ENCODE peak calls at places on chromosomes 3 and 15, in seven cellular contexts. X is psoas muscle, W is cardiac muscle cell, C is adrenal gland, Z is neural progenitor cell, N is GM23338, D is astrocyte. T is an unnamed sample. For H3K4me1, the result is how much of the 10 kb centered on the place peaks cover.

GRCh38 chr3:46093327-46093932 is 66.1 kb upstream of the XCR1 start:
- DNase-seq in C (no peak), N (no peak), D (no peak), X (no peak), Z (no peak), W (no peak), T (no peak)

GRCh38 chr15:63831041-63831440 is 2.7 kb downstream of the HERC1 start:
- DNase-seq in D (no peak), C (no peak), W (no peak), X (no peak), Z (no peak), N (no peak), T (no peak)

GRCh38 chr3:184815046-184815930 is 3.3 kb downstream of the VPS8 start:
- DNase-seq in D (peak), W (no peak), C (no peak), N (no peak), X (no peak), Z (no peak), T (no peak)

GRCh38 chr3:134352031-134352671 is 22.1 kb downstream of the AMOTL2 start:
- DNase-seq in Z (no peak), W (no peak), X (peak), C (no peak), N (no peak), D (no peak), T (no peak)

GRCh38 chr3:5710718-5711117 is 523.2 kb downstream of the EDEM1 start:
- DNase-seq in Z (no peak), D (no peak), W (no peak), X (no peak), C (no peak), N (no peak), T (no peak)

GRCh38 chr3:158918008-158918407 is 116.2 kb downstream of the MFSD1 start:
- DNase-seq in X (no peak), C (peak), N (peak), Z (peak), D (peak), W (peak), T (peak)

GRCh38 chr3:182108351-182108750 is 396.6 kb downstream of the SOX2 start:
- DNase-seq in N (no peak), X (no peak), Z (no peak), C (no peak), W (no peak), D (no peak), T (no peak)

GRCh38 chr3:77179762-77180161 is 139.9 kb downstream of the ROBO2 start:
- DNase-seq in D (no peak), N (peak), C (no peak), X (no peak), Z (peak), W (no peak), T (no peak)

GRCh38 chr15:77696871-77697270 is 64.2 kb upstream of the LINGO1 start:
- DNase-seq in N (no peak), W (no peak), C (no peak), Z (no peak), X (peak), D (no peak), T (no peak)

GRCh38 chr15:29674661-29675533 is 147.4 kb downstream of the TJP1 start:
- DNase-seq in D (peak), X (no peak), Z (peak), W (peak), N (peak), C (peak), T (peak)

GRCh38 chr3:182628531-182628930 is 164.8 kb upstream of the ATP11B start:
- DNase-seq in X (no peak), C (no peak), D (no peak), N (no peak), Z (no peak), W (no peak), T (no peak)

GRCh38 chr3:136925425-136926190 is 32.2 kb upstream of the IL20RB start:
- DNase-seq in W (no peak), Z (no peak), X (no peak), N (no peak), D (no peak), C (no peak), T (peak)

GRCh38 chr3:156816794-156817741 is 9.1 kb upstream of the LEKR1 start:
- DNase-seq in D (peak), W (peak), C (peak), Z (peak), N (peak), X (peak), T (peak)

GRCh38 chr3:53502737-53503136 is 8.3 kb downstream of the CACNA1D start:
- DNase-seq in Z (no peak), X (no peak), W (no peak), C (no peak), N (no peak), D (no peak), T (no peak)

GRCh38 chr3:194306109-194306686 is 44.9 kb downstream of the CPN2 start:
- DNase-seq in D (no peak), X (no peak), Z (no peak), W (no peak), N (no peak), C (no peak), T (no peak)

GRCh38 chr15:72415304-72415703 is 17.2 kb downstream of the TMEM202 start:
- DNase-seq in X (no peak), N (no peak), Z (no peak), C (no peak), D (no peak), W (no peak), T (no peak)

GRCh38 chr3:126352476-126353454 is 4.4 kb downstream of the KLF15 start:
- DNase-seq in W (no peak), X (peak), D (no peak), Z (no peak), N (no peak), C (no peak), T (no peak)

GRCh38 chr15:65355173-65355982 is 22.4 kb downstream of the IGDCC3 start:
- DNase-seq in D (no peak), Z (peak), C (no peak), W (peak), N (peak), X (no peak), T (no peak)

GRCh38 chr15:78061963-78062427 is 15.5 kb downstream of the TBC1D2B start:
- DNase-seq in Z (no peak), C (no peak), N (no peak), X (no peak), W (peak), D (peak), T (peak)

GRCh38 chr3:46527239-46527638 is 29.5 kb downstream of the RTP3 start:
- DNase-seq in D (no peak), W (no peak), X (no peak), Z (no peak), N (no peak), C (no peak), T (no peak)

GRCh38 chr3:42492508-42493080 is 9.8 kb upstream of the VIPR1 start:
- DNase-seq in D (no peak), X (no peak), W (no peak), C (peak), Z (no peak), N (no peak), T (no peak)

GRCh38 chr3:196499061-196499460 is 4.5 kb downstream of the RNF168 start:
- DNase-seq in C (no peak), X (no peak), W (no peak), Z (no peak), D (peak), N (no peak), T (no peak)

GRCh38 chr3:123086110-123086642 is 19.4 kb downstream of the PDIA5 start:
- DNase-seq in N (no peak), C (no peak), Z (no peak), D (no peak), X (no peak), W (no peak), T (no peak)

GRCh38 chr3:154428369-154429206 is 1.4 kb downstream of the GPR149 start:
- DNase-seq in W (peak), Z (peak), D (no peak), N (peak), X (no peak), C (no peak), T (no peak)

GRCh38 chr3:139434764-139435291 is 41.5 kb downstream of the RBP2 start:
- DNase-seq in W (no peak), N (peak), D (no peak), X (no peak), Z (no peak), C (no peak), T (no peak)

GRCh38 chr15:52804526-52805081 is 14.5 kb upstream of the ONECUT1 start:
- DNase-seq in W (no peak), D (no peak), Z (peak), X (no peak), N (peak), C (no peak), T (no peak)

GRCh38 chr15:29747837-29748417 is 74.3 kb downstream of the TJP1 start:
- DNase-seq in C (no peak), X (no peak), D (no peak), Z (no peak), N (no peak), W (no peak), T (peak)

GRCh38 chr15:70266412-70267089 is 168.8 kb upstream of the TLE3 start:
- DNase-seq in W (no peak), C (peak), N (no peak), D (peak), X (peak), Z (no peak), T (no peak)

GRCh38 chr3:152245498-152246175 is 23.1 kb upstream of the MBNL1 start:
- DNase-seq in N (no peak), W (no peak), Z (no peak), C (no peak), D (no peak), X (no peak), T (no peak)
- H3K4me1 ChIP-seq in N (under half), W (under half), Z (under half), C (under half), D (under half), X (under half), T (under half)

GRCh38 chr15:33145447-33145846 is 49.1 kb downstream of the FMN1 start:
- DNase-seq in C (no peak), N (no peak), X (no peak), Z (no peak), D (no peak), W (no peak), T (no peak)
- H3K27ac ChIP-seq in C (no peak), N (no peak), X (no peak), Z (no peak), D (no peak), W (no peak), T (no peak)

DNA sequence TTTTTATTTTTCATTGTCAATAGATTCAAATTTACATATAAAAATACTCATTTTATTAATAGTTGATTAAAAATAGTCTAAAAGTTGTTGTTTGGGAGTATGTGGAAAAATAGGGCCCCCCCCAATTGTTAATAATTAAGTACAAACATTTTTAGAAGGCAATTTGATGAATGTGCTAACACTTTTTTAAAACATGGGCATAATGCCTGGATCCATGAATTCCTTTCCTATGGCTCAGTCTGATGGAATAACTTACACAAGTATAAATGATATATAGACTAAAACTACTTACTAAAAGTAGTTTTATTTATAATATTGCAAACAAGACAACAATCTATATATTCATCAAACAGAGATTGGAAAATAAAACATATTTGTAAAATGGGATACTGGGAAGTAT is 247.3 kb upstream of the LRRN1 start:
- DNase-seq in N (no peak), W (no peak), X (no peak), C (no peak), D (peak), Z (no peak), T (no peak)
- TF ChIP-seq CTCF in N (no peak), W (no peak), X (no peak), C (no peak), D (no peak), Z (no peak), T (no peak)

GRCh38 chr3:34017757-34018156 is 219.3 kb downstream of the PDCD6IP start:
- DNase-seq in D (no peak), Z (no peak), X (no peak), N (no peak), W (no peak), C (no peak), T (no peak)

GRCh38 chr3:34016925-34017592 is 218.6 kb downstream of the PDCD6IP start:
- DNase-seq in Z (no peak), X (no peak), D (no peak), N (no peak), W (no peak), C (no peak), T (peak)

GRCh38 chr3:34013818-34014576 is 215.6 kb downstream of the PDCD6IP start:
- DNase-seq in Z (no peak), X (no peak), C (no peak), D (no peak), N (no peak), W (no peak), T (no peak)

GRCh38 chr3:34012102-34012461 is 213.7 kb downstream of the PDCD6IP start:
- DNase-seq in N (no peak), C (peak), D (peak), W (no peak), X (no peak), Z (peak), T (peak)

GRCh38 chr3:34015204-34016142 is 217.0 kb downstream of the PDCD6IP start:
- DNase-seq in D (no peak), X (no peak), W (peak), Z (peak), N (peak), C (no peak), T (peak)
- H3K4me1 ChIP-seq in D (under half), X (under half), W (under half), Z (under half), N (under half), C (under half), T (half or more)

DNA sequence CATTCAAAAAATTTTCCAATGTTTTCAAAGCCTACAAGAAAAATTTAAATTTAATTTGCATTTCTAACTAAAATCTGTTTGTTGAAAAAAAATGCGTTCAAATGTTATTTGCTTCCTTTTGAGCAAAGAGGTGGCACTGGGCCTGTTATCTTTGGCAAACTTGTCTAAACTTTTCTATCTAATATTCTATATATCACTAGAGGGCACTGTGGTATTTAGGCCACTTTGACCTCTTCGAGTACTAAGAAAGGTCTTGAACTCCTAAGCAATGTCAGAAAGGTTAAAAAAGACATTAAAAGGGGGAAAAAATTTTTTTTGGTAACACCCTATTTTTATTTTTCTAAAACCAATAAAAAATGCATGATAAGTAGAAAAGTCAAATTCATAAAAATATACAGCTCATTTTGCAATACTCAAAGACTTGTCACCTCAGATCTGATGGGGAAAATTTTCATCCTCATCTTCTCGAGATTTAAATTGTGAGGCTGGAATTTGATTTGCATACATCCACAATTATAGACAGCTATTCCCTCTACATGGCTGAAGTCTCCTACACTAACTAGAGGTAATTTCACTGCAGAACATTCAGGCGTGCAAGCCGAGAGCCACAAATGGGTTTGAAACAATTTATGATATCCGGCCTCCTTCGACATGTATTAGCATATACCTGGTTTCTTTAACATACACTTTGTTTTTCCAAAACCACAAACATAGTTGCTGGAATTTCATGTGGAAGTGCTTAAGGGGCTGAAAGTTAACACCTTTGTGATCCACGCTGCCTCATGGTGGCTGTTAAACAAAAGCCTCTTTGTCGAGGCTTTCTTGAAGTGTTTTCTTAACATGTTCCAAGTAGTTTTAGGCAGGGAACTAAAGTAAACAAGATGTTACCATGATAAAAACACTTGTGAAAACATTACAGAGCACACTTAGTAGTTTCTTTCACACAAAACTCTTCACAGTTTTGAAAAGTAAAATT is 576.4 kb downstream of the FOXP1 start:
- DNase-seq in Z (peak), X (no peak), C (no peak), N (peak), D (peak), W (peak), T (peak)
- H3K27ac ChIP-seq in Z (no peak), X (peak), C (no peak), N (peak), D (peak), W (peak), T (no peak)

GRCh38 chr15:41354371-41354770 is 21.7 kb downstream of the NUSAP1 start:
- DNase-seq in C (no peak), D (no peak), W (no peak), Z (no peak), X (no peak), N (no peak), T (no peak)

GRCh38 chr15:41347236-41347635 is 14.6 kb downstream of the NUSAP1 start:
- DNase-seq in D (no peak), X (no peak), C (no peak), Z (no peak), N (no peak), W (no peak), T (peak)

DNA sequence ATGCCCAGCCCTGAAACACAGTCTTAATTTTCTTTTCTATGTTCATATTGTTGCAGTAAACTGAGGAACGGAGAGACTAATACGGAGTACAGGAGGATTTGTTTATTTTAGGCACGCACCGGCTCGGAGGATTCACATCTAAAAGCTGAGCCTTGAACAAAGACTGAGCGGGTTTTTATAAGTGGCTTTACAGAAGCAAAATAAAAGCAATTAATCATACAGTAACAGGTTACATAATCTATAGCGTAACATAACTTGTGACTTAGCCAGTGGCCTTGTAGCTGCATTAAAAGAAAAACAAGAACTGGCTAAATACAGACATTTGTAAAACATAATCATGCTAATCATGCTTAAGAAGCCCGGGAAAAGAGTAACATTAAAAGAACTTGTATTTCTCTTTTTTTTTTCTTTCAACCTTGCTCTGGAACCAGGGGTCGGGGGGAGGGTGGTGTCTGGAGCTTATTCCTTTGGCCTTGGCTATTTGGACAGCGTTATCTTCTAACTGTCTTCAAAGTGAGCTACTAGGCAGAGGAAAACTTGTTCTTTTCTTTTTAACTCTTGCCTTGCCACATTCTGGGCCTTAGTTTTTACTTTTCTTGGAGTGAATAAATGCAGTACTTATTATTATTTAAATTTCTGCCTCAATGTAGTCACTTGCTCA is 17.5 kb downstream of the NUSAP1 start:
- DNase-seq in N (no peak), W (peak), C (peak), D (no peak), Z (no peak), X (no peak), T (no peak)
- TF ChIP-seq CTCF in N (no peak), W (no peak), C (no peak), D (no peak), Z (no peak), X (no peak), T (no peak)

DNA sequence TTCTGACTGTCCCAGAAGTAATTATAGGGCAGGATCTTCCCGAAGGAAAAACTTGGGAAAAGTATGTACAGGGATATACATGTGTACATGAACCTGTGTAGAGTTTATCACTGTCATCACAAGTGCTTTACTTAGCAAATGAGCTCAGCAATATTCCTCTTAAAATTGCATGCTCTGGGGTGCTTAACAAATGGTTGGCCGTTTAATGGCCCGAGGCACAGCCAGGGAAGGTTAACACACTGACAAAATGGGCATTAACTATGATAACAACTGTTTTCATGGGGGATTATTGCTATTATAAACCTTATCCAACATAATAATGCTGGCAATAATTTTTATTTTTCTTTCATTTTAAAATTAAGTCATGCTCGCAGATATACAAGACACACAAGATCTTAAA is 459.3 kb downstream of the TUSC7 start:
- DNase-seq in D (no peak), N (no peak), X (no peak), W (no peak), C (no peak), Z (no peak), T (no peak)
- H3K4me1 ChIP-seq in D (under half), N (under half), X (under half), W (under half), C (under half), Z (under half), T (under half)

GRCh38 chr3:100492059-100492809 is at the start of gene TMEM45A:
- DNase-seq in C (peak), N (peak), Z (peak), X (peak), W (peak), D (peak), T (peak)

GRCh38 chr3:100496711-100497261 is 4.4 kb downstream of the TMEM45A start:
- DNase-seq in Z (no peak), X (no peak), W (no peak), N (no peak), C (no peak), D (peak), T (no peak)

GRCh38 chr3:100486808-100487207 is 5.6 kb upstream of the TMEM45A start:
- DNase-seq in X (no peak), Z (no peak), C (no peak), N (no peak), D (no peak), W (no peak), T (no peak)

GRCh38 chr3:100489118-100489517 is 3.3 kb upstream of the TMEM45A start:
- DNase-seq in X (no peak), D (no peak), W (no peak), N (no peak), C (no peak), Z (no peak), T (no peak)

DNA sequence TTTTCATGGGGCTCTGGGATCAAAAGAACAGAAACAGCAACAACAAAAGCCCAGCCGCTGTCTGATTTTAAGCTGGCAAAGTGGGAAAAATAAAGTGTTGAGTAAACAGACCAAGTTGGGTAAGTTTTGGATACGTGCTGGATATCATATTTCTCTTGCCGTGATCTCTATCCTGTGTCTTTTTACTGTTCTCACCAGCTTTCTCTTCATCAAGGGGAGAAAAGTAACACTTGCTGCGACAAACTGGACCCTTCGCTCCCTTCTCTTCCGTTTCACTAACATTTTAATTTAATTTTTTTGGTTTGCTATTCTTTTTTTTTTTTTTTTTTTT is 356 bp downstream of the TMEM45A start:
- DNase-seq in C (no peak), D (no peak), Z (no peak), N (no peak), W (no peak), X (no peak), T (no peak)
- H3K27ac ChIP-seq in C (peak), D (peak), Z (no peak), N (no peak), W (peak), X (peak), T (peak)

GRCh38 chr3:72078661-72079368 is 293.9 kb upstream of the PROK2 start:
- DNase-seq in D (no peak), N (no peak), C (no peak), Z (no peak), W (no peak), X (no peak), T (no peak)
- TF ChIP-seq CTCF in D (no peak), N (no peak), C (no peak), Z (no peak), W (no peak), X (no peak), T (no peak)

T was measured in A673.